ENCODE peak calls at places on chromosomes 12 and 14, in eight cellular contexts. P is NCI-H2029 treated with DMSO at 0.1 percent for 48 hours; V is effector memory CD4-positive, alpha-beta T cell; B is stimulated activated CD8-positive, alpha-beta memory T cell treated with anti-CD3 and anti-CD28 coated beads, Interleukin-4, amount 100 ng/mL, for 1 hour; Z is Daoy; A is mucosa of descending colon; M is stimulated activated CD4-positive, alpha-beta T cell treated with anti-CD3 and anti-CD28 coated beads, Interleukin-15, amount 100 ng/mL, for 24 hours; F is mesothelial cell of epicardium. L is an unnamed sample.

GRCh38 chr14:100199240-100199860 is 39.6 kb upstream of the YY1 start:
- DNase-seq in A (no peak), P (no peak), M (no peak), B (no peak), V (no peak), F (no peak), Z (no peak), L (no peak)

GRCh38 chr12:57479043-57479375 is 657 bp downstream of the ARHGAP9 start:
- DNase-seq in V (no peak), Z (no peak), A (no peak), M (no peak), F (no peak), P (no peak), B (no peak), L (no peak)

GRCh38 chr14:101473045-101473729 is 88.1 kb upstream of the DIO3 start:
- DNase-seq in Z (no peak), M (no peak), V (no peak), P (no peak), A (no peak), B (no peak), F (peak), L (no peak)

GRCh38 chr14:99566009-99566389 is 38.0 kb downstream of the CCDC85C start:
- DNase-seq in M (no peak), A (no peak), Z (no peak), V (no peak), P (peak), B (no peak), F (no peak), L (no peak)

GRCh38 chr12:52566847-52567291 is 6.8 kb downstream of the KRT74 start:
- DNase-seq in P (no peak), B (peak), Z (no peak), A (no peak), F (no peak), M (no peak), V (no peak), L (no peak)

GRCh38 chr14:20440882-20441281 is 4.9 kb upstream of the KLHL33 start:
- DNase-seq in A (no peak), P (no peak), F (no peak), B (no peak), Z (peak), V (no peak), M (peak), L (peak)

GRCh38 chr12:106044773-106045172 is 94.0 kb downstream of the NUAK1 start:
- DNase-seq in V (no peak), M (no peak), A (no peak), B (no peak), Z (no peak), P (no peak), F (no peak), L (no peak)

GRCh38 chr14:102215522-102216250 is 76.0 kb downstream of the WDR20 start:
- DNase-seq in Z (peak), A (no peak), M (no peak), B (no peak), F (no peak), P (peak), V (no peak), L (no peak)

GRCh38 chr12:47777741-47778558 is 4.9 kb downstream of the SLC48A1 start:
- DNase-seq in V (no peak), P (no peak), A (peak), F (no peak), B (no peak), M (no peak), Z (no peak), L (no peak)

GRCh38 chr14:95515080-95515489 is 1.4 kb downstream of the SYNE3 start:
- DNase-seq in P (no peak), A (no peak), M (peak), Z (peak), F (peak), B (no peak), V (no peak), L (no peak)

GRCh38 chr14:101224356-101225115 is 321.0 kb upstream of the RTL1 start:
- DNase-seq in Z (no peak), B (no peak), F (peak), P (no peak), A (no peak), M (no peak), V (no peak), L (no peak)

GRCh38 chr14:102909911-102910310 is 12.6 kb upstream of the AMN start:
- DNase-seq in B (no peak), Z (no peak), A (no peak), F (no peak), V (no peak), M (no peak), P (no peak), L (no peak)

GRCh38 chr14:61153436-61153835 is 127.7 kb downstream of the TMEM30B start:
- DNase-seq in M (no peak), Z (peak), F (no peak), B (no peak), P (no peak), A (no peak), V (no peak), L (no peak)

GRCh38 chr14:66649515-66649914 is 141.6 kb downstream of the GPHN start:
- DNase-seq in V (no peak), M (peak), A (no peak), F (no peak), P (no peak), Z (no peak), B (no peak), L (no peak)

GRCh38 chr12:109736552-109737108 is 23.0 kb downstream of the FAM222A start:
- DNase-seq in Z (peak), M (peak), A (no peak), B (no peak), V (no peak), P (no peak), F (peak), L (peak)

GRCh38 chr12:124517260-124518050 is 50.0 kb downstream of the NCOR2 start:
- DNase-seq in B (no peak), F (peak), V (no peak), M (no peak), A (peak), Z (peak), P (peak), L (no peak)

L was measured in activated naive CD8-positive, alpha-beta T cell treated with anti-CD3 and anti-CD28 coated beads for 36 hours.